ENCODE peak calls at places on chromosomes 11 and 22, in nine cellular contexts. P is IMR-90, E is esophagus muscularis mucosa, G is K562, V is adrenal gland, L is AG09309, T is brain microvascular endothelial cell, I is fibroblast of mammary gland, Y is epithelial cell of proximal tubule. H is an unnamed sample.

GRCh38 chr22:36471341-36471821 is 10.1 kb downstream of the TXN2 start:
- DNase-seq in P (peak; percentile 60), E (no peak), G (no peak), V (peak; percentile 76), L (no peak), T (peak; percentile 59), I (peak; percentile 75), Y (no peak), H (peak; percentile 57)

GRCh38 chr11:36156486-36157150 is 132.6 kb downstream of the COMMD9 start:
- DNase-seq in P (peak; percentile 36), E (no peak), G (no peak), V (no peak), L (no peak), T (no peak), I (peak; percentile 87), Y (no peak), H (no peak)

GRCh38 chr11:128981254-128981653 is 38.6 kb upstream of the TP53AIP1 start:
- DNase-seq in P (no peak), E (no peak), G (no peak), V (no peak), L (no peak), T (no peak), I (no peak), Y (no peak), H (no peak)

GRCh38 chr11:8913961-8914660 is 3.1 kb downstream of the AKIP1 start:
- DNase-seq in P (peak; percentile 39), E (no peak), G (peak; percentile 53), V (peak; percentile 74), L (no peak), T (peak; percentile 36), I (peak; percentile 62), Y (no peak), H (peak; percentile 41)

GRCh38 chr11:35165416-35166368 is 26.7 kb downstream of the CD44 start:
- DNase-seq in P (peak; percentile 50), E (no peak), G (no peak), V (no peak), L (peak; percentile 71), T (peak; percentile 77), I (peak; percentile 87), Y (no peak), H (peak; percentile 88)

GRCh38 chr11:6238902-6239301 is at the start of gene CNGA4:
- DNase-seq in P (no peak), E (no peak), G (no peak), V (no peak), L (no peak), T (no peak), I (no peak), Y (no peak), H (no peak)

GRCh38 chr11:96221244-96222070 is 121.5 kb downstream of the MAML2 start:
- DNase-seq in P (no peak), E (no peak), G (no peak), V (no peak), L (no peak), T (no peak), I (no peak), Y (no peak), H (no peak)

GRCh38 chr11:2419638-2420501 is 19.3 kb downstream of the TSSC4 start:
- DNase-seq in P (peak; percentile 72), E (peak; percentile 95), G (peak; percentile 84), V (peak; percentile 91), L (peak; percentile 31), T (peak; percentile 48), I (peak; percentile 74), Y (no peak), H (peak; percentile 80)

GRCh38 chr22:19568337-19569311 is 44.4 kb upstream of the CLDN5 start:
- DNase-seq in P (peak; percentile 95), E (no peak), G (peak; percentile 25), V (no peak), L (peak; percentile 93), T (peak; percentile 82), I (peak; percentile 95), Y (peak; percentile 25), H (peak; percentile 62)

GRCh38 chr11:9078113-9079041 is 13.0 kb downstream of the SCUBE2 start:
- DNase-seq in P (peak; percentile 34), E (no peak), G (peak; percentile 28), V (no peak), L (no peak), T (no peak), I (no peak), Y (no peak), H (no peak)

GRCh38 chr11:36313073-36313472 is 17.0 kb downstream of the PRR5L start:
- DNase-seq in P (no peak), E (no peak), G (no peak), V (no peak), L (no peak), T (no peak), I (no peak), Y (no peak), H (no peak)

GRCh38 chr11:30424336-30424735 is 101.4 kb downstream of the ARL14EP start:
- DNase-seq in P (no peak), E (no peak), G (no peak), V (no peak), L (no peak), T (no peak), I (no peak), Y (no peak), H (no peak)
- H3K4me3 ChIP-seq in P (no peak overlapping the region), E (no peak overlapping the region), G (no peak overlapping the region), V (no peak overlapping the region), L (no peak overlapping the region), T (no peak overlapping the region), I (no peak overlapping the region), Y (peak overlapping the region; percentile 24), H (no peak overlapping the region)

GRCh38 chr11:47186076-47186936 is at the start of gene PACSIN3:
- DNase-seq in P (peak; percentile 19), E (no peak), G (peak; percentile 87), V (no peak), L (no peak), T (peak; percentile 15), I (no peak), Y (no peak), H (no peak)
- TF ChIP-seq CTCF in P (no peak), E (peak; percentile 32), G (peak; percentile 15), V (no peak), L (no peak), T (no peak), I (no peak), Y (no peak), H (no peak)

DNA sequence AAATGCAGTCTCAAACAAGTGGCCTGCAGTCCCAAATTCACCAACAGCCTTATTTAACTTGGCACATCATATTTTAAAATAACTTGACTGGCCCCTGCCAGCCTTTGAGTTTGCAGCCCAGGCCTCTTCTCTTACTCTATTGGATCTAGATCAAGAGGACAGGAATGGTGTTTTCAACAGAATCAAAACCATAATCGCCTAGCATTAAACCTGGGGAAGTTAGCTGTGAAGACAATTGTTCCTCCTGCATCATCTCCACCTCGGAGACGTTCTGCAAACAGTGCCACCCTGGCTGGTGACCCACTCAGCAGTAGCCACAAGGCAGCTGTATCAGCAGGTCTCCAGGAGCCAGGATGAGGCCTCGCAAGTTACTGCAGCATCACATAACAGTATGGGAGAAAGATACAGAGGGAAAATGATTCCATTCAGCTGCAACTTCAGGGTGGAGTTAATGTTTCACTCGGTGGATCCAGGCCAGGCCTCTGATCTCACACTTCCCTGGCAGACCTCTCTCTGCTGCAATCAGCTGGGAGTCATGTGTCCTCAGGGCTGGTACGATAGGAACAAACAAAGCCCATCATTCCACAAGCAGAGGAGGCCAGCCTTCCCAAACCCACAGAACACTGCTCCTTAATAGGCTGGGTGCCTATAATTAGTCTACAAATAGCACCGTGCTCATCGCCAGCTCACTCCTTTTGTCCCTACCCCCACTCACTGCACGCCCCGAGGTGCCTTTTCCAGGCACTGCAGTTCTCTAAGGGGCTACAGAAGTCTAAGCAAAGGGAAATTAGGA is 18.6 kb upstream of the SCN2B start:
- DNase-seq in P (peak; percentile 64), E (no peak), G (no peak), V (peak; percentile 84), L (peak; percentile 27), T (peak; percentile 9), I (peak; percentile 77), Y (peak; percentile 88), H (peak; percentile 17)
- H3K4me3 ChIP-seq in P (no peak overlapping the region), E (no peak overlapping the region), G (no peak overlapping the region), V (no peak overlapping the region), L (no peak overlapping the region), T (no peak overlapping the region), I (no peak overlapping the region), Y (no peak overlapping the region), H (no peak overlapping the region)

DNA sequence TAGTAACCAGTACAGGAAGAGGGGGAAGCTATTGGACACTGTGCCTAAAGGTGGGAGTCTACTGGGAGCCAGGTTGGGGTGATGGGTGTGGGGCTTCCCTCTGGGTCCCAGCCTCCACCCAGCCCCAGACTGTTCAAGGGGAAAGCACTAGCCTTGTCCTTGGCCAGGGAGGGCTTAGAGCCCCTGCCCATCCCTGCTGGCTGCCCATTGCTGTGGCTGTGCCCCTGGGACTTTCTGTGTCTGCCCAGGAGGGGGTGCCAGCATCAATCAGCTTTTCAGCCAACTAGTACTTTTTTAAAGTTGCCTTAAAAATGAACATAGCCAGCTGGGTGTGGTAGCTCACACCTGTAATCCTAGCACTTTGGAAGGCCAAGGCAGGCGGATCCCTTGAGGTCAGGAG is 19.9 kb downstream of the INCENP start:
- DNase-seq in P (no peak), E (no peak), G (no peak), V (peak; percentile 21), L (no peak), T (no peak), I (no peak), Y (no peak), H (no peak)
- TF ChIP-seq CTCF in P (peak; percentile 3), E (no peak), G (no peak), V (no peak), L (peak; percentile 7), T (peak; percentile 34), I (no peak), Y (peak; percentile 16), H (peak; percentile 26)

GRCh38 chr11:94780432-94780831 is 12.3 kb downstream of the AMOTL1 start:
- DNase-seq in P (no peak), E (no peak), G (no peak), V (no peak), L (no peak), T (no peak), I (no peak), Y (no peak), H (no peak)
- H3K4me3 ChIP-seq in P (peak overlapping the region; percentile 17), E (peak overlapping the region; percentile 19), G (no peak overlapping the region), V (no peak overlapping the region), L (no peak overlapping the region), T (no peak overlapping the region), I (no peak overlapping the region), Y (no peak overlapping the region), H (no peak overlapping the region)

GRCh38 chr11:364991-365390 is 4.3 kb upstream of the B4GALNT4 start:
- DNase-seq in P (no peak), E (no peak), G (no peak), V (no peak), L (no peak), T (no peak), I (no peak), Y (no peak), H (no peak)

GRCh38 chr11:362642-363442 is 6.5 kb upstream of the B4GALNT4 start:
- DNase-seq in P (no peak), E (no peak), G (no peak), V (no peak), L (no peak), T (no peak), I (no peak), Y (no peak), H (no peak)

GRCh38 chr11:365831-366230 is 3.5 kb upstream of the B4GALNT4 start:
- DNase-seq in P (no peak), E (no peak), G (no peak), V (no peak), L (no peak), T (no peak), I (no peak), Y (no peak), H (no peak)

GRCh38 chr11:360326-361280 is 8.7 kb upstream of the B4GALNT4 start:
- DNase-seq in P (no peak), E (no peak), G (peak; percentile 23), V (no peak), L (no peak), T (no peak), I (no peak), Y (no peak), H (no peak)

GRCh38 chr11:363948-364761 is 5.1 kb upstream of the B4GALNT4 start:
- DNase-seq in P (no peak), E (no peak), G (no peak), V (no peak), L (no peak), T (no peak), I (peak; percentile 58), Y (no peak), H (no peak)
- TF ChIP-seq CTCF in P (peak; percentile 12), E (no peak), G (peak; percentile 21), V (no peak), L (peak; percentile 40), T (peak; percentile 35), I (peak; percentile 22), Y (peak; percentile 39), H (peak; percentile 34)

H was measured in astrocyte of the spinal cord.